ENCODE peak calls at places on chromosome 1, in five cellular contexts. One of them, this sample, is unnamed.

GRCh38 chr1:106937104-106937503 is 119.4 kb upstream of the PRMT6 start:
- DNase-seq in H9: no peak
- DNase-seq in left ventricle myocardium superior: no peak
- DNase-seq in suprapubic skin: no peak
- DNase-seq in effector memory CD8-positive, alpha-beta T cell: no peak
- DNase-seq in this sample: no peak

GRCh38 chr1:28180310-28181305 is 4.1 kb upstream of the PTAFR start:
- DNase-seq in H9: no peak
- DNase-seq in left ventricle myocardium superior: no peak
- DNase-seq in suprapubic skin: no peak
- DNase-seq in effector memory CD8-positive, alpha-beta T cell: no peak
- DNase-seq in this sample: no peak

GRCh38 chr1:1304331-1305299 is 3.1 kb downstream of the ACAP3 start:
- DNase-seq in H9: peak
- DNase-seq in left ventricle myocardium superior: peak
- DNase-seq in suprapubic skin: peak
- DNase-seq in effector memory CD8-positive, alpha-beta T cell: no peak
- DNase-seq in this sample: peak

GRCh38 chr1:235511470-235512240 is 7.4 kb upstream of the B3GALNT2 start:
- DNase-seq in H9: no peak
- DNase-seq in left ventricle myocardium superior: no peak
- DNase-seq in suprapubic skin: no peak
- DNase-seq in effector memory CD8-positive, alpha-beta T cell: no peak
- DNase-seq in this sample: peak

GRCh38 chr1:234515821-234516241 is 36.9 kb upstream of the TARBP1 start:
- DNase-seq in H9: no peak
- DNase-seq in left ventricle myocardium superior: no peak
- DNase-seq in suprapubic skin: no peak
- DNase-seq in effector memory CD8-positive, alpha-beta T cell: no peak
- DNase-seq in this sample: no peak

GRCh38 chr1:58390051-58390450 is 156.5 kb downstream of the OMA1 start:
- DNase-seq in H9: no peak
- DNase-seq in left ventricle myocardium superior: no peak
- DNase-seq in suprapubic skin: no peak
- DNase-seq in effector memory CD8-positive, alpha-beta T cell: no peak
- DNase-seq in this sample: no peak

GRCh38 chr1:234975122-234975940 is 153.3 kb downstream of the TOMM20 start:
- DNase-seq in H9: no peak
- DNase-seq in left ventricle myocardium superior: no peak
- DNase-seq in suprapubic skin: peak
- DNase-seq in effector memory CD8-positive, alpha-beta T cell: no peak
- DNase-seq in this sample: peak

GRCh38 chr1:32714277-32714676 is 11.7 kb upstream of the SYNC start:
- DNase-seq in H9: no peak
- DNase-seq in left ventricle myocardium superior: no peak
- DNase-seq in suprapubic skin: no peak
- DNase-seq in effector memory CD8-positive, alpha-beta T cell: no peak
- DNase-seq in this sample: no peak

GRCh38 chr1:26472330-26472900 is at the start of gene HMGN2:
- DNase-seq in H9: peak
- DNase-seq in left ventricle myocardium superior: peak
- DNase-seq in suprapubic skin: peak
- DNase-seq in effector memory CD8-positive, alpha-beta T cell: peak
- DNase-seq in this sample: peak

GRCh38 chr1:9400425-9401079 is 107.9 kb downstream of the SPSB1 start:
- DNase-seq in H9: no peak
- DNase-seq in left ventricle myocardium superior: peak
- DNase-seq in suprapubic skin: no peak
- DNase-seq in effector memory CD8-positive, alpha-beta T cell: no peak
- DNase-seq in this sample: no peak

GRCh38 chr1:185419718-185420117 is 102.7 kb upstream of the IVNS1ABP start:
- DNase-seq in H9: no peak
- DNase-seq in left ventricle myocardium superior: no peak
- DNase-seq in suprapubic skin: no peak
- DNase-seq in effector memory CD8-positive, alpha-beta T cell: no peak
- DNase-seq in this sample: no peak

GRCh38 chr1:224182866-224183590 is at the start of gene DEGS1:
- DNase-seq in H9: peak
- DNase-seq in left ventricle myocardium superior: peak
- DNase-seq in suprapubic skin: peak
- DNase-seq in effector memory CD8-positive, alpha-beta T cell: peak
- DNase-seq in this sample: peak

GRCh38 chr1:204170494-204171155 is 4.5 kb upstream of the REN start:
- DNase-seq in H9: no peak
- DNase-seq in left ventricle myocardium superior: no peak
- DNase-seq in suprapubic skin: no peak
- DNase-seq in effector memory CD8-positive, alpha-beta T cell: no peak
- DNase-seq in this sample: no peak